ENCODE peak calls at places on chromosomes 5 and 9, in five cellular contexts. D is glutamatergic neuron, I is M059J, N is NCI-H2029, Y is T-cell. C is an unnamed sample.

GRCh38 chr9:130871395-130872057 is 25.1 kb downstream of the QRFP start:
- DNase-seq in D (no peak), I (no peak), N (no peak), Y (no peak), C (no peak)

GRCh38 chr5:17012289-17012688 is 76.2 kb upstream of the MYO10 start:
- DNase-seq in D (no peak), I (peak; percentile 81), N (no peak), Y (no peak), C (no peak)

GRCh38 chr5:136070486-136071285 is 41.9 kb downstream of the TGFBI start:
- DNase-seq in D (peak; percentile 53), I (no peak), N (no peak), Y (no peak), C (no peak)

GRCh38 chr9:79682076-79682736 is 110.4 kb downstream of the TLE4 start:
- DNase-seq in D (no peak), I (peak; percentile 54), N (no peak), Y (no peak), C (no peak)

GRCh38 chr9:116154976-116155699 is 1.5 kb downstream of the PAPPA start:
- DNase-seq in D (no peak), I (peak; percentile 28), N (no peak), Y (no peak), C (no peak)

GRCh38 chr9:129418451-129418850 is 202.4 kb downstream of the C9orf50 start:
- DNase-seq in D (no peak), I (no peak), N (no peak), Y (no peak), C (no peak)

GRCh38 chr5:14962604-14963003 is 91.0 kb upstream of the ANKH start:
- DNase-seq in D (no peak), I (no peak), N (no peak), Y (no peak), C (no peak)

GRCh38 chr5:111347021-111347420 is 122.8 kb downstream of the CAMK4 start:
- DNase-seq in D (no peak), I (peak; percentile 70), N (no peak), Y (no peak), C (no peak)

GRCh38 chr9:26263451-26263850 is 585.2 kb upstream of the TUSC1 start:
- DNase-seq in D (no peak), I (peak; percentile 60), N (no peak), Y (no peak), C (no peak)

GRCh38 chr9:138075496-138075895 is 197.9 kb downstream of the CACNA1B start:
- DNase-seq in D (no peak), I (no peak), N (no peak), Y (peak; percentile 2), C (no peak)

GRCh38 chr9:130352081-130352480 is 86.5 kb downstream of the HMCN2 start:
- DNase-seq in D (no peak), I (no peak), N (no peak), Y (no peak), C (no peak)

GRCh38 chr5:137497396-137498290 is 1.5 kb downstream of the SPOCK1 start:
- DNase-seq in D (no peak), I (peak; percentile 22), N (no peak), Y (no peak), C (no peak)

GRCh38 chr5:172801184-172801671 is 30.2 kb upstream of the DUSP1 start:
- DNase-seq in D (no peak), I (peak; percentile 93), N (no peak), Y (no peak), C (no peak)

GRCh38 chr9:125544988-125545651 is 161.9 kb downstream of the MAPKAP1 start:
- DNase-seq in D (no peak), I (peak; percentile 80), N (no peak), Y (no peak), C (no peak)

GRCh38 chr9:114549677-114550330 is 37.8 kb upstream of the ATP6V1G1 start:
- DNase-seq in D (no peak), I (peak; percentile 62), N (no peak), Y (no peak), C (no peak)

GRCh38 chr5:170633235-170634041 is 129.6 kb downstream of the KCNIP1 start:
- DNase-seq in D (no peak), I (peak; percentile 86), N (no peak), Y (no peak), C (no peak)

GRCh38 chr5:180595381-180596114 is 4.2 kb upstream of the SCGB3A1 start:
- DNase-seq in D (no peak), I (no peak), N (no peak), Y (no peak), C (no peak)

GRCh38 chr9:37645903-37646506 is 4.7 kb upstream of the FRMPD1 start:
- DNase-seq in D (no peak), I (no peak), N (peak; percentile 64), Y (no peak), C (no peak)

GRCh38 chr9:95249986-95250385 is 67.5 kb downstream of the FANCC start:
- DNase-seq in D (no peak), I (no peak), N (peak; percentile 62), Y (no peak), C (no peak)

C was measured in BE2C.